ENCODE peak calls at places on chromosomes 2 and 18, in five cellular contexts. One of them, this sample, is unnamed.

GRCh38 chr18:8975624-8976023 is 126.9 kb upstream of the NDUFV2 start:
- DNase-seq in transverse colon: no peak
- DNase-seq in K562: no peak
- DNase-seq in sigmoid colon: no peak
- DNase-seq in GM12892: no peak
- DNase-seq in this sample: no peak

GRCh38 chr2:232994446-232994845 is 18.6 kb downstream of the NGEF start:
- DNase-seq in transverse colon: no peak
- DNase-seq in K562: no peak
- DNase-seq in sigmoid colon: no peak
- DNase-seq in GM12892: no peak
- DNase-seq in this sample: no peak

GRCh38 chr2:229226372-229226771 is 44.7 kb downstream of the PID1 start:
- DNase-seq in transverse colon: no peak
- DNase-seq in K562: no peak
- DNase-seq in sigmoid colon: peak; percentile 82
- DNase-seq in GM12892: no peak
- DNase-seq in this sample: no peak

GRCh38 chr18:49371786-49372185 is 88.7 kb downstream of the DYM start:
- DNase-seq in transverse colon: no peak
- DNase-seq in K562: no peak
- DNase-seq in sigmoid colon: no peak
- DNase-seq in GM12892: no peak
- DNase-seq in this sample: no peak

GRCh38 chr2:231680284-231680991 is 27.9 kb upstream of the PTMA start:
- DNase-seq in transverse colon: peak; percentile 70
- DNase-seq in K562: no peak
- DNase-seq in sigmoid colon: no peak
- DNase-seq in GM12892: no peak
- DNase-seq in this sample: no peak

GRCh38 chr2:72605836-72606442 is 219.9 kb downstream of the EXOC6B start:
- DNase-seq in transverse colon: no peak
- DNase-seq in K562: peak; percentile 24
- DNase-seq in sigmoid colon: no peak
- DNase-seq in GM12892: no peak
- DNase-seq in this sample: peak; percentile 54

GRCh38 chr2:136495636-136496035 is 269.7 kb upstream of the THSD7B start:
- DNase-seq in transverse colon: no peak
- DNase-seq in K562: no peak
- DNase-seq in sigmoid colon: no peak
- DNase-seq in GM12892: no peak
- DNase-seq in this sample: no peak

GRCh38 chr2:12484536-12485115 is 232.1 kb upstream of the TRIB2 start:
- DNase-seq in transverse colon: no peak
- DNase-seq in K562: no peak
- DNase-seq in sigmoid colon: no peak
- DNase-seq in GM12892: no peak
- DNase-seq in this sample: no peak

GRCh38 chr18:68608861-68609465 is 105.9 kb downstream of the TMX3 start:
- DNase-seq in transverse colon: no peak
- DNase-seq in K562: no peak
- DNase-seq in sigmoid colon: no peak
- DNase-seq in GM12892: no peak
- DNase-seq in this sample: no peak

GRCh38 chr18:68417826-68418225 is 297.1 kb downstream of the TMX3 start:
- DNase-seq in transverse colon: no peak
- DNase-seq in K562: no peak
- DNase-seq in sigmoid colon: no peak
- DNase-seq in GM12892: no peak
- DNase-seq in this sample: no peak

GRCh38 chr2:62382122-62382521 is 123.9 kb downstream of the TMEM17 start:
- DNase-seq in transverse colon: no peak
- DNase-seq in K562: no peak
- DNase-seq in sigmoid colon: no peak
- DNase-seq in GM12892: no peak
- DNase-seq in this sample: no peak

GRCh38 chr2:36695746-36696415 is 626 bp upstream of the VIT start:
- DNase-seq in transverse colon: no peak
- DNase-seq in K562: no peak
- DNase-seq in sigmoid colon: no peak
- DNase-seq in GM12892: no peak
- DNase-seq in this sample: no peak

GRCh38 chr2:43464546-43464945 is 131.3 kb downstream of the THADA start:
- DNase-seq in transverse colon: peak; percentile 13
- DNase-seq in K562: no peak
- DNase-seq in sigmoid colon: peak; percentile 84
- DNase-seq in GM12892: no peak
- DNase-seq in this sample: no peak

GRCh38 chr2:25366629-25367028 is 24.9 kb upstream of the DNMT3A start:
- DNase-seq in transverse colon: no peak
- DNase-seq in K562: no peak
- DNase-seq in sigmoid colon: no peak
- DNase-seq in GM12892: no peak
- DNase-seq in this sample: no peak

GRCh38 chr2:238511614-238511950 is 84.9 kb downstream of the ASB1 start:
- DNase-seq in transverse colon: no peak
- DNase-seq in K562: no peak
- DNase-seq in sigmoid colon: no peak
- DNase-seq in GM12892: no peak
- DNase-seq in this sample: no peak

GRCh38 chr2:230602562-230603230 is 109.9 kb upstream of the CAB39 start:
- DNase-seq in transverse colon: peak; percentile 51
- DNase-seq in K562: peak; percentile 21
- DNase-seq in sigmoid colon: no peak
- DNase-seq in GM12892: peak; percentile 63
- DNase-seq in this sample: no peak
- TF ChIP-seq POLR2A in transverse colon: no peak
- TF ChIP-seq POLR2A in K562: no peak
- TF ChIP-seq POLR2A in sigmoid colon: no peak
- TF ChIP-seq POLR2A in GM12892: peak; percentile 49
- TF ChIP-seq POLR2A in this sample: no peak

GRCh38 chr2:187547353-187547979 is 6.8 kb downstream of the TFPI start:
- DNase-seq in transverse colon: peak; percentile 32
- DNase-seq in K562: peak; percentile 71
- DNase-seq in sigmoid colon: peak; percentile 85
- DNase-seq in GM12892: no peak
- DNase-seq in this sample: peak; percentile 83
- TF ChIP-seq POLR2A in transverse colon: no peak
- TF ChIP-seq POLR2A in K562: no peak
- TF ChIP-seq POLR2A in sigmoid colon: no peak
- TF ChIP-seq POLR2A in GM12892: no peak
- TF ChIP-seq POLR2A in this sample: no peak

GRCh38 chr18:26086959-26087358 is 3.5 kb downstream of the SS18 start:
- DNase-seq in transverse colon: no peak
- DNase-seq in K562: no peak
- DNase-seq in sigmoid colon: no peak
- DNase-seq in GM12892: no peak
- DNase-seq in this sample: no peak

GRCh38 chr18:26091047-26091630 is 726 bp upstream of the SS18 start:
- DNase-seq in transverse colon: no peak
- DNase-seq in K562: peak; percentile 79
- DNase-seq in sigmoid colon: peak; percentile 88
- DNase-seq in GM12892: no peak
- DNase-seq in this sample: peak; percentile 88

GRCh38 chr18:26089247-26090129 is 925 bp downstream of the SS18 start:
- DNase-seq in transverse colon: no peak
- DNase-seq in K562: no peak
- DNase-seq in sigmoid colon: no peak
- DNase-seq in GM12892: no peak
- DNase-seq in this sample: peak; percentile 84

GRCh38 chr18:26088482-26088881 is 1.9 kb downstream of the SS18 start:
- DNase-seq in transverse colon: no peak
- DNase-seq in K562: peak; percentile 41
- DNase-seq in sigmoid colon: no peak
- DNase-seq in GM12892: no peak
- DNase-seq in this sample: peak; percentile 72

DNA sequence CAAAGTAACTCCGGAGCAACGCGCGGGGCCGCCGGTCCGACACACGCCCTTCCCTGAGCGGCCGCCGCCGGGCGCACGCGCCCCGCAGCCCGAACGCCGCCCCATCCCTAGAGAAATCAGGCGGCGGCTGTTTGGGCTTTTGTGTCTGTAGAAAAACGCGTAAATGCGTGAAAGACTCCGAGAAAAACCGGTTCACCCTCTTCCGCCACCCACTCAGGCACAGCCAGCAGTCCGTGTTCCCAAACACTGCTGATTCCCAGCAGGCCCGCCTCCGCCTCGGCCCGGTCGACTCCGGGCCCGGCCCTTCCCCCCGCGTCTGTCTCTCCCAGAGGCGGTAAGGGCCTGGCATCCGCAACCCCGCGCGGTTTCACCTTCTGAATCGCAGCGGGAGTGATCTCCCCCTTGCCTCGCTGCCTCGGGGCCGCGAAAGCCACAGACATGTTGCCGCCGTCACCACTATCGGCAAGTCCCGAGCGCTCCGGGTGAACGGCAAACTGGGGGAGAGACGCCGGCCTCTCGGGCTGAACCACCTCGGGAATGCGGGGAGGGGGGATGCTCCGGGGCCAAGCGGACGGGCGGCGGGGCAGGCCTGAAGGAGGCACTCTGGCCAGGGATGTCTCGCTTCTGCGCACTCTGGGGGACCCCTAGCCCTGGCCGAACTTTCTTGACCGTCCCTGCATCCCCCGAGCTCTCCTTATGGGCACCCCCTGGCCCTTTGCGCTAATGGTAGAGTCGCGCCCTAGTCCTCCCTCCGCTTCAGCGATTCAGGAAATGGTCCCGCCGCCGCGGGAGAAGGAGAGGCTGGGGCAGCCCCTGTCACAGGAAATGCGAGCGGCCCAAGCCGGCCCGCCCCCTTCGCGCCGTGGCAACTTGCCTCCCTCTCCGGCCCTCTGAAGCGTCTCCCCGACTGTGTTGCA is at the start of gene SS18:
- DNase-seq in transverse colon: peak; percentile 95
- DNase-seq in K562: peak; percentile 96
- DNase-seq in sigmoid colon: peak; percentile 96
- DNase-seq in GM12892: peak; percentile 75
- DNase-seq in this sample: peak; percentile 95
- TF ChIP-seq POLR2A in transverse colon: peak; percentile 69
- TF ChIP-seq POLR2A in K562: peak; percentile 98
- TF ChIP-seq POLR2A in sigmoid colon: peak; percentile 65
- TF ChIP-seq POLR2A in GM12892: peak; percentile 88
- TF ChIP-seq POLR2A in this sample: peak; percentile 84

GRCh38 chr18:3594760-3595241 is 144.8 kb downstream of the TGIF1 start:
- DNase-seq in transverse colon: peak; percentile 47
- DNase-seq in K562: peak; percentile 28
- DNase-seq in sigmoid colon: no peak
- DNase-seq in GM12892: no peak
- DNase-seq in this sample: peak; percentile 87

GRCh38 chr18:3597159-3597977 is 147.4 kb downstream of the TGIF1 start:
- DNase-seq in transverse colon: no peak
- DNase-seq in K562: no peak
- DNase-seq in sigmoid colon: no peak
- DNase-seq in GM12892: no peak
- DNase-seq in this sample: no peak

GRCh38 chr18:3593904-3594759 is 144.2 kb downstream of the TGIF1 start:
- DNase-seq in transverse colon: peak; percentile 92
- DNase-seq in K562: peak; percentile 90
- DNase-seq in sigmoid colon: peak; percentile 95
- DNase-seq in GM12892: peak; percentile 41
- DNase-seq in this sample: peak; percentile 95

GRCh38 chr18:3596324-3597158 is 146.6 kb downstream of the TGIF1 start:
- DNase-seq in transverse colon: peak; percentile 66
- DNase-seq in K562: peak; percentile 93
- DNase-seq in sigmoid colon: peak; percentile 77
- DNase-seq in GM12892: peak; percentile 42
- DNase-seq in this sample: peak; percentile 96

GRCh38 chr18:3595282-3596273 is 145.6 kb downstream of the TGIF1 start:
- DNase-seq in transverse colon: peak; percentile 44
- DNase-seq in K562: peak; percentile 64
- DNase-seq in sigmoid colon: peak; percentile 82
- DNase-seq in GM12892: no peak
- DNase-seq in this sample: peak; percentile 75
- TF ChIP-seq POLR2A in transverse colon: peak; percentile 42
- TF ChIP-seq POLR2A in K562: no peak
- TF ChIP-seq POLR2A in sigmoid colon: no peak
- TF ChIP-seq POLR2A in GM12892: peak; percentile 41
- TF ChIP-seq POLR2A in this sample: peak; percentile 5

DNA sequence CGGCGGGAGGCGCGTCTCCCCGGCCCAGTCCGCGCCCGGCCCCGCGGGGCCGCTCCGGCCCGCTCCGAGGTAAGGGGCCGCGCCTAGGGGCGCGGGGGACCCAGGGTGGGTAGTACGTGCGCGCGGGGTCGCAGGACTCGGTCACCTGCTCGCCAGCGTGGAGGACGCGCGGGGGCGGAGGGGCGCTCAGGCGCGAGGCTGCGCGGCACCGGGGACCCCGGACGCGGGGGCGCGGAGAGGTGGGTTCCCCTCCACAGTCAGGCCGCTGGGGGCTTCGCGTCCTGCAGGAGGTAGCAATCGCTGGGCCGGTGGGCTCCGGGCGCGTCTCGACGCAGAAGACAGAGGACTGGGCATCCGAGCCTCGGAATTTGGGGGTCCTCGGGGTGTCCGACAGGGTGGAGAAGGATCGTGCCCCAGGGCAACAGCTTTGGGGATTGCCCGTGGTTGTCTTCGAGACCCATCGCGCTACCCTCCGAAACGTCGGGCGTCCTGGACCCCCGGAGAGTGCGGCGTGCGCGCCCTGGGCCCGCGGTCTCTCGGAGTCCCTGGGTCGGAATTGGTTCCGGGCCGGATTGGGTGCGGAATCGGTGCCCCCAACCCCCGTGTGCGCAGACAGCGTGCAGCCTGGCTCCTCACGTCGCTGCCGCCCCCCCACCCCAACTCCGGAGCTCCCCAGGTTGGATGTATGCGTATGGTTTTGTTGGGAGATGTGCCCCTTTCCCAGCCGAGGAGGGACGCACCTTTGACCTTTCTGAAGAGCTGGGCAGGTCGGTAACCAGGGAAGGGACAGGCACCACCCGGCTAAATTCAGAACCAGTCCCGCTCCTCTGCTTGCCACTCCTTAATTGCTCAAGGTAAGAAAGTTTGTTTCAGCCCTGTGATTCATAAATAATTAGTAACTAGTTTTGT is 661 bp downstream of the NPAS2 start:
- DNase-seq in transverse colon: peak; percentile 19
- DNase-seq in K562: no peak
- DNase-seq in sigmoid colon: no peak
- DNase-seq in GM12892: peak; percentile 16
- DNase-seq in this sample: no peak
- TF ChIP-seq POLR2A in transverse colon: no peak
- TF ChIP-seq POLR2A in K562: no peak
- TF ChIP-seq POLR2A in sigmoid colon: no peak
- TF ChIP-seq POLR2A in GM12892: no peak
- TF ChIP-seq POLR2A in this sample: no peak

GRCh38 chr2:219176818-219177593 is at the start of gene CNPPD1:
- DNase-seq in transverse colon: peak; percentile 93
- DNase-seq in K562: peak; percentile 85
- DNase-seq in sigmoid colon: peak; percentile 94
- DNase-seq in GM12892: peak; percentile 87
- DNase-seq in this sample: peak; percentile 92
- TF ChIP-seq POLR2A in transverse colon: peak; percentile 95
- TF ChIP-seq POLR2A in K562: peak; percentile 76
- TF ChIP-seq POLR2A in sigmoid colon: peak; percentile 89
- TF ChIP-seq POLR2A in GM12892: peak; percentile 83
- TF ChIP-seq POLR2A in this sample: no peak

DNA sequence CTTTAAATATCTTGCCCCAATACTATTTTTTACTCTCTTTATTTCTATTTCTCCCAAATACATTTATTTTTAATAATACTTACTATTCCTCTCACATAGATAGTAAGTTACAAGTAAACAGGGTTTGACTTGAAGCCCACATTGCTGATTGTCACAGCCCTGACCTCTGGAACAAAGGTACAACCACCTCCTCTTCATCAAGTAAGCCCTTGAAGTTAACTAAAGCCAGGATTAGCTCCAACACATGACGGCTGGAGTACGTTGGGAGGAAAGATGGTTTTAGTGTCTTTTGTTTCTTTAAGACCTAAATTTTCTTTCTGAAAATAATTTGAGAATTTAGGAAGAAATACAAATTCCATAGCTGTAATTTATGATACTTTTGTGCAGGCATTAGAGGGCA is 951 bp downstream of the MYOM1 start:
- DNase-seq in transverse colon: no peak
- DNase-seq in K562: no peak
- DNase-seq in sigmoid colon: no peak
- DNase-seq in GM12892: no peak
- DNase-seq in this sample: no peak
- TF ChIP-seq POLR2A in transverse colon: no peak
- TF ChIP-seq POLR2A in K562: no peak
- TF ChIP-seq POLR2A in sigmoid colon: no peak
- TF ChIP-seq POLR2A in GM12892: no peak
- TF ChIP-seq POLR2A in this sample: no peak